ENCODE peak calls at places on chromosomes 12 and 14, in four cellular contexts. D, L, V and G are unnamed samples. For H3K9me3, the result is how much of the 10 kb centered on the place peaks cover.

GRCh38 chr12:47901285-47902093 is 3.3 kb downstream of the VDR start:
- DNase-seq in L (no peak), V (no peak), D (no peak), G (no peak)

GRCh38 chr14:101334656-101335055 is 226.6 kb upstream of the DIO3 start:
- DNase-seq in V (no peak), D (no peak), L (no peak), G (no peak)

GRCh38 chr14:54621686-54622085 is 54.8 kb downstream of the SAMD4A start:
- DNase-seq in V (no peak), L (no peak), D (no peak), G (no peak)

GRCh38 chr14:57480044-57480443 is 13.6 kb downstream of the CCDC198 start:
- DNase-seq in L (no peak), V (no peak), D (peak), G (no peak)

GRCh38 chr14:89466460-89466859 is 49.4 kb upstream of the FOXN3 start:
- DNase-seq in D (no peak), L (no peak), V (no peak), G (no peak)

GRCh38 chr14:102288139-102288538 is 16.8 kb downstream of the MOK start:
- DNase-seq in V (no peak), D (no peak), L (no peak), G (no peak)

GRCh38 chr14:101216725-101217463 is 313.4 kb upstream of the RTL1 start:
- DNase-seq in D (no peak), L (no peak), V (no peak), G (no peak)

GRCh38 chr12:29043069-29043468 is 106.0 kb upstream of the FAR2 start:
- DNase-seq in V (no peak), L (no peak), D (no peak), G (no peak)

GRCh38 chr12:45200497-45201043 is 15.3 kb upstream of the ANO6 start:
- DNase-seq in D (no peak), L (no peak), V (no peak), G (no peak)

GRCh38 chr14:58816416-58817115 is 178.8 kb downstream of the DACT1 start:
- DNase-seq in L (no peak), D (no peak), V (no peak), G (no peak)

GRCh38 chr12:98438826-98439225 is 76.6 kb upstream of the TMPO start:
- DNase-seq in V (no peak), L (no peak), D (no peak), G (no peak)

GRCh38 chr12:9760699-9761406 is at the start of gene CD69:
- DNase-seq in L (no peak), V (peak), D (no peak), G (no peak)

GRCh38 chr12:906077-906585 is 43.4 kb downstream of the RAD52 start:
- DNase-seq in L (no peak), D (peak), V (no peak), G (no peak)

GRCh38 chr14:39232554-39233415 is 930 bp upstream of the MIA2 start:
- DNase-seq in L (no peak), D (no peak), V (no peak), G (peak)

GRCh38 chr12:24121911-24122310 is 172.4 kb upstream of the SOX5 start:
- DNase-seq in L (no peak), V (no peak), D (no peak), G (no peak)

GRCh38 chr14:69088523-69089445 is 64.1 kb downstream of the DCAF5 start:
- DNase-seq in D (no peak), L (no peak), V (no peak), G (no peak)

GRCh38 chr12:48815281-48816110 is 2.8 kb upstream of the CACNB3 start:
- DNase-seq in L (peak), V (peak), D (no peak), G (peak)

GRCh38 chr12:58871557-58871956 is 48.7 kb downstream of the LRIG3 start:
- DNase-seq in D (no peak), V (no peak), L (no peak), G (no peak)
- H3K4me3 ChIP-seq in D (no peak), V (no peak), L (no peak), G (no peak)

GRCh38 chr14:52023518-52023917 is 34.2 kb downstream of the RTRAF start:
- DNase-seq in D (no peak), V (no peak), L (no peak), G (peak)

GRCh38 chr14:52026921-52027320 is 37.6 kb downstream of the RTRAF start:
- DNase-seq in D (no peak), V (no peak), L (no peak), G (no peak)

GRCh38 chr14:52025310-52025709 is 36.0 kb downstream of the RTRAF start:
- DNase-seq in L (no peak), V (no peak), D (no peak), G (peak)

GRCh38 chr14:52029881-52030280 is 39.0 kb downstream of the NID2 start:
- DNase-seq in V (no peak), D (no peak), L (no peak), G (no peak)

GRCh38 chr14:52025952-52026510 is 36.7 kb downstream of the RTRAF start:
- DNase-seq in V (no peak), D (no peak), L (no peak), G (no peak)
- H3K27ac ChIP-seq in V (peak), D (no peak), L (no peak), G (peak)

DNA sequence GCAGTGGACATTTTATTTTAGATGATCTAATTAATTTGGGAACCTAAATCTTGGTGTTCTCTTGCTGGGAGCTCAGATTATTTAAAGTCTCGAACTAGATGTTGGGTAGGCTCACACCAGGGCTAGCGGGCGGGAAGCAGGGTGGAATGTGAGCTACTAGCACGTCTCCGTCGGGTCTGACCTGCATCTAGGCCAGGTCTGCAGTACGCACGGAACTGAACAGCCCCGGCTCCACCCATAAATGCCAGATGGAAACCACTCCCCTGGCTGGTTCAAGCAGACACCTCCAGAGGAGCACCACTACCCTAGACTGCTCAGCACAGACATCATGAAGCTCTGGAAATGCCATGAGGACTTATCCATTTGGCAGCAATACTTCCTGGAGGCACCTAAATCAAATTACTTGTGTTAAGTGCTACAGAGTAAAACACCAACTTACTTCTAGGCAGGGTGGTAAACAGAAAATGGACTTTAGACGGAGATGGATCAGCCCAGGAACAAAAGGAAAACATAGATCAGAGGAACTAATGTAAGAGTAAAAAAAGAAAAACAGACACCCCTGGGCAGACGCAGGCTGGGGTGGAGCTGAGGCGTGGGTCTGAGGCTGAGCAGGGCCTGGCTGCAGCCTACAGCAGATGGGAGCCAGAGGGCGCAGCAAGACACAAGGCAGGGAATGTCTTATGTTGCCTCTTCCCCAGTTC is 10.2 kb downstream of the ZNF605 start:
- DNase-seq in L (no peak), V (no peak), D (no peak), G (no peak)
- H3K9me3 ChIP-seq in L (under half), V (half or more), D (under half), G (half or more)

DNA sequence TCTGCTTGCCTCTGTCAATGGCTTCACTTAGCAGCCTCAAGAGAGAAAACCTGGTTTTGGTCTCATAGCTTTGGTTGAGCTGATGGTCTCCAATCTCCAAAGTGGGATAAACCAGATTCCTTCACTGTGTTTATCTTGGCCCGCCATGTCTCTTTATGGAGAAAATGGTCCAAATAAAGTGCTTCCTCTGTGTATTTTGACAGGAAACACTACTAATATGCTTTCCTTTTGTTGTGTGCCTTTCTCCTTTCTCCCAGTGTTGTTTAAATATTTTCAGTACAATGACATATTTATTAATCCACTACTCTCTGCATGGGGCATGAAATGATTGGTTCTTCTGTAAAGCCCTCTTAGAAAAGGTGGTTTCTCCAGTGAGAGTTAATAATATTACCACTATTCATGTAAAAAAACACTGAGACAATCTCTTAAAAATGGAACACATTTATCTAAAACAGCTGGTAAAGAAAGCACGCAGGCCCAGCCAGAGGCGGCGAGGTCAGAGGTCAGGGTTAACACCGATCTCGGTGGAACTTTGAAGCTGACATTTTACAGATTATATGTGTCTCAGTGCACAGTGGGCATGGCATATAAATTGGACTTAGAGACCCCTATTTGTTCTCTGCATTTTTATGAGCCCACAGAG is 24.2 kb downstream of the TMEM30B start:
- DNase-seq in D (no peak), L (no peak), V (no peak), G (no peak)
- H3K4me3 ChIP-seq in D (no peak), L (no peak), V (no peak), G (no peak)

DNA sequence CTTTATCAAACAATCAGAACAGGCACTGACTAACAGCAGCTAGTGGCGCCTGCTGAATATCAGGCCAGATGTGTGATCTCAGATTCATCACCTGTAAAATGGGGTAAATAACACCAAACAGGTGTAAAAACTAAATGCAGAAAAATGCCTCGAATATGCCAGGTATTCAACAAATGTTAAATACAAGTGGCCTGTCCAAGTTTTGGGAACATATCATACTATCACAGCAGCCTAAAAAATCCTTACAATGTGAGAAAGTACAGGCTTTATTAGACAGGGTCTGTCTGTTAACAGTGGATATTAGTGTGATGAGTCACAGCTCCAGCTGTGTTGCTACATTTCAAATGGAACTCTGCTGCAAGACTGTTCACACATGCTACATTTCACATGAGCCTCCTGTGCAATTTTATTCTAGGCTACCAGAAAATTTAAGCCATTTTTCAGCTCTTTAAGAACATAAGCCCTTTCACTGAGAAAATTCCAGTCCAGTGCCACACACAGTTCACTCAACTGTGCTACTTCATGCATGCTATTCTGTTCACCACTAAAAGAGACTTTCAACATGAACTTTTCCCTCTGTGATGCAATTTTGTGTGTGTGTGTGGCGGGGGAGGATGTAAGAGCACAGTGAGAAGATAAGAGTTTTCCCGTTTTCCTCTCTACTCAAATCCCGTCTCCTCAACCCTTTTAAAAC is 56.7 kb downstream of the MSRB3 start:
- DNase-seq in L (peak), D (peak), V (no peak), G (peak)
- H3K27ac ChIP-seq in L (peak), D (peak), V (no peak), G (peak)

GRCh38 chr14:105746124-105746514 is 219.7 kb downstream of the TMEM121 start:
- DNase-seq in D (no peak), V (no peak), L (no peak), G (no peak)

GRCh38 chr14:105745433-105746123 is 219.2 kb downstream of the TMEM121 start:
- DNase-seq in D (no peak), V (no peak), L (no peak), G (no peak)

GRCh38 chr14:105742531-105742848 is 216.1 kb downstream of the TMEM121 start:
- DNase-seq in L (no peak), D (no peak), V (no peak), G (no peak)

GRCh38 chr14:105748204-105748578 is 221.8 kb downstream of the TMEM121 start:
- DNase-seq in L (no peak), D (no peak), V (no peak), G (no peak)
- H3K9me3 ChIP-seq in L (under half), D (under half), V (under half), G (half or more)